ENCODE peak calls at places on chromosomes 7 and 10, in ten cellular contexts. One of them, this sample, is unnamed.

GRCh38 chr7:93115796-93116195 is 2.0 kb downstream of the SAMD9 start:
- DNase-seq in caudate nucleus: no peak
- DNase-seq in T-cell: no peak
- DNase-seq in cerebellar nuclear complex: no peak
- DNase-seq in H4: peak
- DNase-seq in activated gamma-delta T cell treated with anti-CD3 and anti-CD28 coated beads, Interleukin-2, amount 50 U/mL, for 16 hours: no peak
- DNase-seq in NCI-H2227 treated with DMSO at 0.1 percent for 48 hours: no peak
- DNase-seq in AG04449: no peak
- DNase-seq in GDM1: no peak
- DNase-seq in OCI-M1: no peak
- DNase-seq in this sample: no peak

GRCh38 chr10:60230892-60231291 is 158.8 kb downstream of the ANK3 start:
- DNase-seq in caudate nucleus: no peak
- DNase-seq in T-cell: no peak
- DNase-seq in cerebellar nuclear complex: no peak
- DNase-seq in H4: no peak
- DNase-seq in activated gamma-delta T cell treated with anti-CD3 and anti-CD28 coated beads, Interleukin-2, amount 50 U/mL, for 16 hours: no peak
- DNase-seq in NCI-H2227 treated with DMSO at 0.1 percent for 48 hours: no peak
- DNase-seq in AG04449: peak
- DNase-seq in GDM1: no peak
- DNase-seq in OCI-M1: no peak
- DNase-seq in this sample: no peak

GRCh38 chr7:82257118-82257695 is 186.4 kb downstream of the CACNA2D1 start:
- DNase-seq in caudate nucleus: no peak
- DNase-seq in T-cell: no peak
- DNase-seq in cerebellar nuclear complex: no peak
- DNase-seq in H4: no peak
- DNase-seq in activated gamma-delta T cell treated with anti-CD3 and anti-CD28 coated beads, Interleukin-2, amount 50 U/mL, for 16 hours: no peak
- DNase-seq in NCI-H2227 treated with DMSO at 0.1 percent for 48 hours: peak
- DNase-seq in AG04449: no peak
- DNase-seq in GDM1: no peak
- DNase-seq in OCI-M1: no peak
- DNase-seq in this sample: no peak

GRCh38 chr7:111429781-111430180 is 132.5 kb downstream of the IMMP2L start:
- DNase-seq in caudate nucleus: no peak
- DNase-seq in T-cell: no peak
- DNase-seq in cerebellar nuclear complex: no peak
- DNase-seq in H4: no peak
- DNase-seq in activated gamma-delta T cell treated with anti-CD3 and anti-CD28 coated beads, Interleukin-2, amount 50 U/mL, for 16 hours: no peak
- DNase-seq in NCI-H2227 treated with DMSO at 0.1 percent for 48 hours: no peak
- DNase-seq in AG04449: peak
- DNase-seq in GDM1: no peak
- DNase-seq in OCI-M1: no peak
- DNase-seq in this sample: no peak

GRCh38 chr10:93065675-93066543 is 5.3 kb downstream of the CYP26C1 start:
- DNase-seq in caudate nucleus: no peak
- DNase-seq in T-cell: no peak
- DNase-seq in cerebellar nuclear complex: no peak
- DNase-seq in H4: no peak
- DNase-seq in activated gamma-delta T cell treated with anti-CD3 and anti-CD28 coated beads, Interleukin-2, amount 50 U/mL, for 16 hours: no peak
- DNase-seq in NCI-H2227 treated with DMSO at 0.1 percent for 48 hours: no peak
- DNase-seq in AG04449: no peak
- DNase-seq in GDM1: no peak
- DNase-seq in OCI-M1: no peak
- DNase-seq in this sample: no peak

GRCh38 chr7:13179775-13180448 is 492.5 kb downstream of the ARL4A start:
- DNase-seq in caudate nucleus: no peak
- DNase-seq in T-cell: no peak
- DNase-seq in cerebellar nuclear complex: no peak
- DNase-seq in H4: no peak
- DNase-seq in activated gamma-delta T cell treated with anti-CD3 and anti-CD28 coated beads, Interleukin-2, amount 50 U/mL, for 16 hours: no peak
- DNase-seq in NCI-H2227 treated with DMSO at 0.1 percent for 48 hours: no peak
- DNase-seq in AG04449: no peak
- DNase-seq in GDM1: no peak
- DNase-seq in OCI-M1: no peak
- DNase-seq in this sample: no peak

GRCh38 chr7:127158659-127159058 is 94.1 kb downstream of the GRM8 start:
- DNase-seq in caudate nucleus: no peak
- DNase-seq in T-cell: no peak
- DNase-seq in cerebellar nuclear complex: no peak
- DNase-seq in H4: peak
- DNase-seq in activated gamma-delta T cell treated with anti-CD3 and anti-CD28 coated beads, Interleukin-2, amount 50 U/mL, for 16 hours: no peak
- DNase-seq in NCI-H2227 treated with DMSO at 0.1 percent for 48 hours: no peak
- DNase-seq in AG04449: no peak
- DNase-seq in GDM1: no peak
- DNase-seq in OCI-M1: peak
- DNase-seq in this sample: peak

GRCh38 chr7:51246258-51247245 is 70.1 kb downstream of the COBL start:
- DNase-seq in caudate nucleus: peak
- DNase-seq in T-cell: no peak
- DNase-seq in cerebellar nuclear complex: peak
- DNase-seq in H4: no peak
- DNase-seq in activated gamma-delta T cell treated with anti-CD3 and anti-CD28 coated beads, Interleukin-2, amount 50 U/mL, for 16 hours: no peak
- DNase-seq in NCI-H2227 treated with DMSO at 0.1 percent for 48 hours: no peak
- DNase-seq in AG04449: no peak
- DNase-seq in GDM1: no peak
- DNase-seq in OCI-M1: no peak
- DNase-seq in this sample: no peak

GRCh38 chr10:111146025-111146640 is 69.3 kb downstream of the ADRA2A start:
- DNase-seq in caudate nucleus: no peak
- DNase-seq in T-cell: no peak
- DNase-seq in cerebellar nuclear complex: no peak
- DNase-seq in H4: no peak
- DNase-seq in activated gamma-delta T cell treated with anti-CD3 and anti-CD28 coated beads, Interleukin-2, amount 50 U/mL, for 16 hours: no peak
- DNase-seq in NCI-H2227 treated with DMSO at 0.1 percent for 48 hours: no peak
- DNase-seq in AG04449: no peak
- DNase-seq in GDM1: peak
- DNase-seq in OCI-M1: no peak
- DNase-seq in this sample: no peak

GRCh38 chr7:83672157-83672556 is 23.2 kb upstream of the SEMA3E start:
- DNase-seq in caudate nucleus: no peak
- DNase-seq in T-cell: no peak
- DNase-seq in cerebellar nuclear complex: no peak
- DNase-seq in H4: no peak
- DNase-seq in activated gamma-delta T cell treated with anti-CD3 and anti-CD28 coated beads, Interleukin-2, amount 50 U/mL, for 16 hours: no peak
- DNase-seq in NCI-H2227 treated with DMSO at 0.1 percent for 48 hours: peak
- DNase-seq in AG04449: no peak
- DNase-seq in GDM1: no peak
- DNase-seq in OCI-M1: no peak
- DNase-seq in this sample: peak

GRCh38 chr10:74008212-74008731 is 10.4 kb downstream of the VCL start:
- DNase-seq in caudate nucleus: no peak
- DNase-seq in T-cell: no peak
- DNase-seq in cerebellar nuclear complex: no peak
- DNase-seq in H4: peak
- DNase-seq in activated gamma-delta T cell treated with anti-CD3 and anti-CD28 coated beads, Interleukin-2, amount 50 U/mL, for 16 hours: no peak
- DNase-seq in NCI-H2227 treated with DMSO at 0.1 percent for 48 hours: no peak
- DNase-seq in AG04449: peak
- DNase-seq in GDM1: no peak
- DNase-seq in OCI-M1: peak
- DNase-seq in this sample: no peak

GRCh38 chr10:117418121-117418520 is 42.9 kb upstream of the PDZD8 start:
- DNase-seq in caudate nucleus: no peak
- DNase-seq in T-cell: no peak
- DNase-seq in cerebellar nuclear complex: no peak
- DNase-seq in H4: no peak
- DNase-seq in activated gamma-delta T cell treated with anti-CD3 and anti-CD28 coated beads, Interleukin-2, amount 50 U/mL, for 16 hours: no peak
- DNase-seq in NCI-H2227 treated with DMSO at 0.1 percent for 48 hours: no peak
- DNase-seq in AG04449: no peak
- DNase-seq in GDM1: no peak
- DNase-seq in OCI-M1: no peak
- DNase-seq in this sample: no peak

GRCh38 chr7:17696422-17696821 is 243.9 kb downstream of the SNX13 start:
- DNase-seq in caudate nucleus: no peak
- DNase-seq in T-cell: no peak
- DNase-seq in cerebellar nuclear complex: no peak
- DNase-seq in H4: peak
- DNase-seq in activated gamma-delta T cell treated with anti-CD3 and anti-CD28 coated beads, Interleukin-2, amount 50 U/mL, for 16 hours: no peak
- DNase-seq in NCI-H2227 treated with DMSO at 0.1 percent for 48 hours: no peak
- DNase-seq in AG04449: no peak
- DNase-seq in GDM1: no peak
- DNase-seq in OCI-M1: no peak
- DNase-seq in this sample: peak

GRCh38 chr7:18958627-18959026 is 158.8 kb downstream of the TWIST1 start:
- DNase-seq in caudate nucleus: no peak
- DNase-seq in T-cell: no peak
- DNase-seq in cerebellar nuclear complex: no peak
- DNase-seq in H4: peak
- DNase-seq in activated gamma-delta T cell treated with anti-CD3 and anti-CD28 coated beads, Interleukin-2, amount 50 U/mL, for 16 hours: no peak
- DNase-seq in NCI-H2227 treated with DMSO at 0.1 percent for 48 hours: no peak
- DNase-seq in AG04449: peak
- DNase-seq in GDM1: no peak
- DNase-seq in OCI-M1: no peak
- DNase-seq in this sample: no peak

GRCh38 chr10:110425684-110426293 is 71.9 kb upstream of the DUSP5 start:
- DNase-seq in caudate nucleus: no peak
- DNase-seq in T-cell: no peak
- DNase-seq in cerebellar nuclear complex: no peak
- DNase-seq in H4: peak
- DNase-seq in activated gamma-delta T cell treated with anti-CD3 and anti-CD28 coated beads, Interleukin-2, amount 50 U/mL, for 16 hours: peak
- DNase-seq in NCI-H2227 treated with DMSO at 0.1 percent for 48 hours: no peak
- DNase-seq in AG04449: peak
- DNase-seq in GDM1: no peak
- DNase-seq in OCI-M1: peak
- DNase-seq in this sample: no peak

GRCh38 chr7:96349572-96349971 is 27.7 kb upstream of the SLC25A13 start:
- DNase-seq in caudate nucleus: no peak
- DNase-seq in T-cell: no peak
- DNase-seq in cerebellar nuclear complex: no peak
- DNase-seq in H4: no peak
- DNase-seq in activated gamma-delta T cell treated with anti-CD3 and anti-CD28 coated beads, Interleukin-2, amount 50 U/mL, for 16 hours: no peak
- DNase-seq in NCI-H2227 treated with DMSO at 0.1 percent for 48 hours: no peak
- DNase-seq in AG04449: no peak
- DNase-seq in GDM1: no peak
- DNase-seq in OCI-M1: no peak
- DNase-seq in this sample: no peak

GRCh38 chr7:92244803-92245486 is 769 bp downstream of the KRIT1 start:
- DNase-seq in caudate nucleus: no peak
- DNase-seq in T-cell: no peak
- DNase-seq in cerebellar nuclear complex: no peak
- DNase-seq in H4: no peak
- DNase-seq in activated gamma-delta T cell treated with anti-CD3 and anti-CD28 coated beads, Interleukin-2, amount 50 U/mL, for 16 hours: no peak
- DNase-seq in NCI-H2227 treated with DMSO at 0.1 percent for 48 hours: peak
- DNase-seq in AG04449: no peak
- DNase-seq in GDM1: peak
- DNase-seq in OCI-M1: no peak
- DNase-seq in this sample: no peak

GRCh38 chr7:10803720-10804119 is 170.0 kb upstream of the PHF14 start:
- DNase-seq in caudate nucleus: no peak
- DNase-seq in T-cell: no peak
- DNase-seq in cerebellar nuclear complex: no peak
- DNase-seq in H4: no peak
- DNase-seq in activated gamma-delta T cell treated with anti-CD3 and anti-CD28 coated beads, Interleukin-2, amount 50 U/mL, for 16 hours: no peak
- DNase-seq in NCI-H2227 treated with DMSO at 0.1 percent for 48 hours: no peak
- DNase-seq in AG04449: no peak
- DNase-seq in GDM1: no peak
- DNase-seq in OCI-M1: peak
- DNase-seq in this sample: no peak

GRCh38 chr7:90345548-90346319 is 782 bp upstream of the GTPBP10 start:
- DNase-seq in caudate nucleus: no peak
- DNase-seq in T-cell: no peak
- DNase-seq in cerebellar nuclear complex: no peak
- DNase-seq in H4: no peak
- DNase-seq in activated gamma-delta T cell treated with anti-CD3 and anti-CD28 coated beads, Interleukin-2, amount 50 U/mL, for 16 hours: no peak
- DNase-seq in NCI-H2227 treated with DMSO at 0.1 percent for 48 hours: peak
- DNase-seq in AG04449: no peak
- DNase-seq in GDM1: no peak
- DNase-seq in OCI-M1: peak
- DNase-seq in this sample: no peak

GRCh38 chr10:84177541-84178386 is 4.2 kb downstream of the GPR15LG start:
- DNase-seq in caudate nucleus: no peak
- DNase-seq in T-cell: peak
- DNase-seq in cerebellar nuclear complex: no peak
- DNase-seq in H4: no peak
- DNase-seq in activated gamma-delta T cell treated with anti-CD3 and anti-CD28 coated beads, Interleukin-2, amount 50 U/mL, for 16 hours: peak
- DNase-seq in NCI-H2227 treated with DMSO at 0.1 percent for 48 hours: no peak
- DNase-seq in AG04449: no peak
- DNase-seq in GDM1: no peak
- DNase-seq in OCI-M1: no peak
- DNase-seq in this sample: no peak

This sample was measured in COLO829.